ENCODE peak calls at places on chromosome 6, in four cellular contexts. R, J, H and K are unnamed samples.

GRCh38 chr6:144953552-144954240 is 668.6 kb downstream of the UTRN start:
- DNase-seq in R (no peak), J (no peak), H (no peak), K (no peak)

GRCh38 chr6:142705054-142705453 is 239.9 kb downstream of the HIVEP2 start:
- DNase-seq in R (no peak), H (no peak), J (no peak), K (no peak)

GRCh38 chr6:125940691-125941090 is 15.9 kb upstream of the HINT3 start:
- DNase-seq in H (no peak), R (no peak), J (no peak), K (no peak)

GRCh38 chr6:128739112-128739511 is 143.8 kb upstream of the LAMA2 start:
- DNase-seq in R (no peak), H (no peak), J (no peak), K (no peak)

GRCh38 chr6:31010393-31011060 is at the start of gene MUC22:
- DNase-seq in H (no peak), J (no peak), R (no peak), K (no peak)

GRCh38 chr6:82365011-82365751 is 1.6 kb downstream of the TPBG start:
- DNase-seq in J (peak), R (peak), H (no peak), K (peak)

GRCh38 chr6:49423817-49424216 is 39.2 kb downstream of the MMUT start:
- DNase-seq in J (no peak), H (no peak), R (no peak), K (no peak)

GRCh38 chr6:156563710-156564109 is 213.5 kb upstream of the ARID1B start:
- DNase-seq in R (no peak), J (no peak), H (no peak), K (peak)

GRCh38 chr6:5305968-5306626 is 44.8 kb downstream of the FARS2 start:
- DNase-seq in R (no peak), H (no peak), J (no peak), K (no peak)

GRCh38 chr6:89375427-89375868 is 22.9 kb upstream of the UBE2J1 start:
- DNase-seq in R (peak), J (peak), H (peak), K (peak)

GRCh38 chr6:1595271-1596087 is 14.2 kb upstream of the FOXC1 start:
- DNase-seq in H (no peak), J (no peak), R (no peak), K (no peak)

GRCh38 chr6:7991992-7992815 is 72.0 kb downstream of the BLOC1S5 start:
- DNase-seq in H (no peak), J (peak), R (no peak), K (no peak)

GRCh38 chr6:45044510-45045252 is 283.4 kb upstream of the RUNX2 start:
- DNase-seq in J (no peak), R (no peak), H (no peak), K (no peak)

GRCh38 chr6:105320766-105321165 is 82.1 kb downstream of the PREP start:
- DNase-seq in R (no peak), H (no peak), J (no peak), K (peak)

GRCh38 chr6:109381007-109381746 is 1.1 kb downstream of the CD164 start:
- DNase-seq in R (no peak), J (peak), H (no peak), K (peak)

GRCh38 chr6:9623228-9623832 is 791.5 kb downstream of the TFAP2A start:
- DNase-seq in J (no peak), H (no peak), R (no peak), K (no peak)

GRCh38 chr6:56984374-56984773 is 29.5 kb downstream of the BEND6 start:
- DNase-seq in H (no peak), R (no peak), J (no peak), K (no peak)

GRCh38 chr6:12223383-12223782 is 66.8 kb upstream of the EDN1 start:
- DNase-seq in H (no peak), J (no peak), R (no peak), K (no peak)

GRCh38 chr6:143223895-143224294 is 163.2 kb downstream of the AIG1 start:
- DNase-seq in R (no peak), H (no peak), J (no peak), K (no peak)

GRCh38 chr6:136736281-136736960 is 55.9 kb downstream of the MAP3K5 start:
- DNase-seq in J (no peak), H (no peak), R (no peak), K (no peak)

GRCh38 chr6:5261545-5262109 is 314 bp downstream of the FARS2 start:
- DNase-seq in R (no peak), J (no peak), H (no peak), K (no peak)

GRCh38 chr6:121106962-121107361 is 227.3 kb downstream of the TBC1D32 start:
- DNase-seq in H (no peak), J (no peak), R (no peak), K (no peak)

GRCh38 chr6:168343239-168344167 is 23.9 kb upstream of the DACT2 start:
- DNase-seq in J (peak), H (no peak), R (no peak), K (no peak)

GRCh38 chr6:128422200-128422599 is 98.2 kb downstream of the PTPRK start:
- DNase-seq in J (no peak), H (no peak), R (no peak), K (no peak)

GRCh38 chr6:54873589-54873988 is 27.0 kb downstream of the FAM83B start:
- DNase-seq in J (no peak), R (no peak), H (no peak), K (no peak)

GRCh38 chr6:113820751-113821150 is 36.4 kb upstream of the MARCKS start:
- DNase-seq in H (no peak), R (no peak), J (no peak), K (no peak)

GRCh38 chr6:156826290-156826955 is 49.2 kb downstream of the ARID1B start:
- DNase-seq in R (no peak), J (no peak), H (no peak), K (no peak)

GRCh38 chr6:104860221-104860620 is 502 bp upstream of the HACE1 start:
- DNase-seq in J (no peak), H (no peak), R (no peak), K (no peak)

GRCh38 chr6:91434135-91434534 is 847.3 kb upstream of the MAP3K7 start:
- DNase-seq in R (no peak), J (no peak), H (no peak), K (no peak)

GRCh38 chr6:36079596-36079995 is 50.7 kb upstream of the MAPK13 start:
- DNase-seq in R (no peak), H (no peak), J (no peak), K (no peak)

GRCh38 chr6:170114187-170114945 is 176.5 kb downstream of the DLL1 start:
- DNase-seq in R (peak), H (no peak), J (no peak), K (no peak)

GRCh38 chr6:38489951-38490350 is 149.8 kb downstream of the BTBD9 start:
- DNase-seq in H (no peak), J (no peak), R (no peak), K (no peak)

GRCh38 chr6:149855040-149855654 is 9.0 kb downstream of the LRP11 start:
- DNase-seq in H (no peak), J (no peak), R (no peak), K (no peak)

GRCh38 chr6:149080511-149080910 is 237.0 kb upstream of the TAB2 start:
- DNase-seq in R (no peak), J (no peak), H (no peak), K (no peak)

GRCh38 chr6:18293192-18293904 is 29.0 kb upstream of the DEK start:
- DNase-seq in R (no peak), J (no peak), H (no peak), K (no peak)

GRCh38 chr6:45388328-45388727 is 10.6 kb upstream of the SUPT3H start:
- DNase-seq in R (no peak), H (no peak), J (no peak), K (no peak)